ENCODE peak calls at places on chromosomes 4 and X, in seven cellular contexts. R is right lobe of liver, D is AG09309, N is ascending aorta, A is ovary, T is lower leg skin, V is lung. Z is an unnamed sample.
A peak's percentile ranks its signal among the peaks of the same experiment; 100 is the strongest.

GRCh38 chr4:188783606-188784157 is 644.4 kb downstream of the TRIML1 start:
- DNase-seq in R (no peak), D (no peak), N (no peak), A (no peak), T (no peak), V (no peak), Z (peak; percentile 2)

GRCh38 chr4:110109455-110109854 is 89.0 kb downstream of the ELOVL6 start:
- DNase-seq in R (no peak), D (no peak), N (no peak), A (no peak), T (no peak), V (no peak), Z (no peak)

GRCh38 chr4:77579406-77580076 is 26.1 kb upstream of the CXCL13 start:
- DNase-seq in R (no peak), D (peak; percentile 74), N (no peak), A (no peak), T (no peak), V (no peak), Z (peak; percentile 80)

GRCh38 chrX:21725498-21725897 is 32.4 kb downstream of the SMPX start:
- DNase-seq in R (no peak), D (no peak), N (no peak), A (no peak), T (no peak), V (no peak), Z (peak; percentile 26)

GRCh38 chr4:183912585-183912984 is 7.5 kb downstream of the STOX2 start:
- DNase-seq in R (no peak), D (no peak), N (no peak), A (no peak), T (no peak), V (no peak), Z (no peak)

GRCh38 chr4:125140966-125141495 is 173.7 kb upstream of the FAT4 start:
- DNase-seq in R (no peak), D (peak; percentile 10), N (no peak), A (no peak), T (no peak), V (no peak), Z (peak; percentile 43)

GRCh38 chrX:119990995-119991787 is 47.6 kb upstream of the NKAP start:
- DNase-seq in R (no peak), D (no peak), N (no peak), A (no peak), T (no peak), V (no peak), Z (peak; percentile 2)

GRCh38 chr4:94412019-94413017 is 39.4 kb upstream of the PDLIM5 start:
- DNase-seq in R (no peak), D (peak; percentile 33), N (no peak), A (peak; percentile 16), T (no peak), V (no peak), Z (peak; percentile 87)

GRCh38 chrX:23634181-23634580 is 33.1 kb upstream of the PRDX4 start:
- DNase-seq in R (no peak), D (no peak), N (no peak), A (no peak), T (no peak), V (no peak), Z (no peak)

GRCh38 chrX:16946971-16947562 is 609 bp downstream of the REPS2 start:
- DNase-seq in R (peak; percentile 59), D (no peak), N (no peak), A (peak; percentile 33), T (peak; percentile 86), V (peak; percentile 36), Z (no peak)

GRCh38 chrX:10902001-10902400 is 209.1 kb upstream of the HCCS start:
- DNase-seq in R (no peak), D (no peak), N (no peak), A (no peak), T (no peak), V (no peak), Z (peak; percentile 68)

GRCh38 chr4:26870576-26871260 is 10.1 kb downstream of the STIM2 start:
- DNase-seq in R (no peak), D (no peak), N (no peak), A (no peak), T (no peak), V (no peak), Z (no peak)

GRCh38 chr4:52560844-52561280 is 98.2 kb downstream of the USP46 start:
- DNase-seq in R (no peak), D (peak; percentile 70), N (no peak), A (no peak), T (no peak), V (no peak), Z (no peak)

GRCh38 chr4:129138762-129139496 is 43.0 kb downstream of the C4orf33 start:
- DNase-seq in R (no peak), D (no peak), N (no peak), A (no peak), T (no peak), V (no peak), Z (no peak)

GRCh38 chr4:41146196-41146595 is 68.1 kb downstream of the APBB2 start:
- DNase-seq in R (no peak), D (no peak), N (no peak), A (no peak), T (no peak), V (no peak), Z (no peak)

GRCh38 chr4:13088726-13089658 is 395.1 kb downstream of the RAB28 start:
- DNase-seq in R (no peak), D (no peak), N (no peak), A (no peak), T (no peak), V (no peak), Z (no peak)

GRCh38 chrX:48911407-48912182 is at the start of gene SLC35A2:
- DNase-seq in R (peak; percentile 89), D (no peak), N (no peak), A (peak; percentile 81), T (peak; percentile 96), V (peak; percentile 88), Z (peak; percentile 51)

GRCh38 chrX:48917139-48917980 is 1.5 kb downstream of the PIM2 start:
- DNase-seq in R (peak; percentile 93), D (peak; percentile 55), N (peak; percentile 69), A (peak; percentile 90), T (peak; percentile 97), V (peak; percentile 91), Z (peak; percentile 77)

GRCh38 chrX:48914593-48915493 is 3.4 kb upstream of the SLC35A2 start:
- DNase-seq in R (no peak), D (no peak), N (no peak), A (no peak), T (no peak), V (no peak), Z (no peak)

GRCh38 chrX:48910926-48911406 is 480 bp downstream of the SLC35A2 start:
- DNase-seq in R (no peak), D (no peak), N (no peak), A (no peak), T (no peak), V (no peak), Z (peak; percentile 44)

DNA sequence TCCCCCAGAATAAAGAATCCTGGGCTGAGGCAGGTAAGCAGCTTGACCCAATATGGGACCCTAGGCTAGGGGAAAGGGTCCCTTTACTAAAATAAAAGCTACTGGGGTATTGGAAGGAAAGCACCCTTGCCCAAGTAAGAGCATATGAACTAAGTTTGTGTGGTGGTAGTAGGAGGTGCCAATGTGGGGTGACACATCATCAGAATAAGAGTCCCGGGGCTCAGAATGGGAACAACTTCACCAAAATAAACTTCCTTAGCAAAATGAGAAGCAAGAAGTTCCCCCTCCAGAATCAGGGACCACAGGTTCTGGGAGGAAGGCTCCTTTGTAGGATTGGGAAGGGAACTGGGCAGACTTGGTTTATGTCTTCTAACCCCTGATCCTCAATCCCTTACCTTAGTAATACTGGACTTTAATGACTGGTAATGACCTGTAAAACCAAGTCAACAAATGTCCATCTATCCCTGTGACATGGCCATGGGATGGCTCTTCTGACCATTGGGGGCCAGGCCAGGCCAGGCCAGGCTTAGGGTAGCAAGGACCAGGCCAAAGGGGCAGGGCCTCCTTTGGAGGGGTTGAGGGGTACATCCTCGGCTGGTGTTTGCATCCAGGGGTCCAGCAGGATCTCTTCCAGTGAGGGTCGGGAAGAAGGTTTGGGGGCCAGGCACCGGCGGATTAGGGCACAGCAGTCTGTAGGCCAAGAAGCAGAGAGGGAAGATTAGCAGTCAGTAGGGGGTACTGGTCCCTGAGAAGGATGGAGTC is 2.3 kb upstream of the SLC35A2 start:
- DNase-seq in R (no peak), D (no peak), N (no peak), A (no peak), T (no peak), V (no peak), Z (no peak)
- H3K4me3 ChIP-seq in R (no peak overlapping the region), D (no peak overlapping the region), N (no peak overlapping the region), A (no peak overlapping the region), T (no peak overlapping the region), V (no peak overlapping the region), Z (no peak overlapping the region)

DNA sequence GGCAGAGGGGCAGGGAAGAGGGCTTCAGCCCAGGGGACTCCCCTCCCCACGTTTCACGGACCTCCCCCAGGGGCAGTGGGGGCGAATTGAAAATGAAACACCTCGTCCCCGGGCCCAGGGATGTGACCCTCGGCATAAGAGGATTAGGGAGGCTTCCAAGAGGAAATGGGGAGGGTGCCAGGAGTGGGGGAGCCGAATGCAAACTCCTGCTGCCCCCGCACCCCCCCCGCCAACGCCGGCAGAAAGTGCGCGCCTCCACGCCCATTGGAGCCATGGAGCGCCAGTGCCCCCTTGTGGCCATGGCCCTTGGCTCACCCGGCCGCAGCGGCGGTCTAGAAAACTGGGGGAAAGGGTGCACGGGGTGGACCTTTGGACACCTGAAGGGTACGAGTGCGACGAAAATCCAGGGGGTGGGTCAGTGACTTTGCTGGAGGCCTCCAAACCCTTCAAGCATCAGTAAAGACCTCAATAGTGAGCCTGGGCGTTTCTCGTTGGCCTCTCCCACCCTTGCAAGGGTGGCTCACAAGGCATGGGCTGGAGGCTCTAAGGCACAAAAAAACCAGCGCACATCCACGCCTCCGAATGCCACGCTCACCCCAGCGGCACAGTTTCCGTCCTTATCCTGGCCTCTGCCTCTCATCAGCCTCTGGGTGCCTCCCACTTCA is 120.8 kb upstream of the PJA1 start:
- DNase-seq in R (peak; percentile 72), D (no peak), N (no peak), A (peak; percentile 88), T (peak; percentile 92), V (peak; percentile 53), Z (peak; percentile 12)
- TF ChIP-seq CTCF in R (peak; percentile 86), D (peak; percentile 93), N (peak; percentile 88), A (peak; percentile 85), T (no peak), V (peak; percentile 56), Z (peak; percentile 75)

GRCh38 chr4:95593992-95594391 is 45.2 kb upstream of the UNC5C start:
- DNase-seq in R (no peak), D (no peak), N (no peak), A (no peak), T (no peak), V (no peak), Z (no peak)

GRCh38 chr4:95599777-95600436 is 51.1 kb upstream of the UNC5C start:
- DNase-seq in R (no peak), D (no peak), N (no peak), A (no peak), T (no peak), V (no peak), Z (no peak)

GRCh38 chr4:95601342-95601741 is 52.6 kb upstream of the UNC5C start:
- DNase-seq in R (no peak), D (no peak), N (no peak), A (no peak), T (no peak), V (no peak), Z (no peak)

GRCh38 chr4:95594629-95595028 is 45.9 kb upstream of the UNC5C start:
- DNase-seq in R (no peak), D (no peak), N (no peak), A (no peak), T (no peak), V (no peak), Z (no peak)

GRCh38 chr4:95596676-95597075 is 47.9 kb upstream of the UNC5C start:
- DNase-seq in R (no peak), D (no peak), N (no peak), A (no peak), T (no peak), V (no peak), Z (no peak)
- H3K4me3 ChIP-seq in R (no peak overlapping the region), D (no peak overlapping the region), N (no peak overlapping the region), A (no peak overlapping the region), T (no peak overlapping the region), V (no peak overlapping the region), Z (no peak overlapping the region)

GRCh38 chrX:134377537-134377936 is 82.4 kb upstream of the HPRT1 start:
- DNase-seq in R (no peak), D (no peak), N (no peak), A (no peak), T (no peak), V (no peak), Z (peak; percentile 21)
- TF ChIP-seq CTCF in R (no peak), D (peak; percentile 43), N (no peak), A (no peak), T (no peak), V (no peak), Z (peak; percentile 25)

Z was measured in foreskin fibroblast.